ENCODE peak calls at places on chromosomes 3 and 15, in four cellular contexts. One of them, this sample, is unnamed.

GRCh38 chr15:62390793-62391543 is 225.9 kb upstream of the C2CD4B start:
- DNase-seq in adrenal gland: peak
- DNase-seq in endothelial cell: peak
- DNase-seq in choroid plexus epithelial cell: peak
- DNase-seq in this sample: peak

GRCh38 chr3:24740367-24740766 is 245.7 kb upstream of the THRB start:
- DNase-seq in adrenal gland: no peak
- DNase-seq in endothelial cell: no peak
- DNase-seq in choroid plexus epithelial cell: no peak
- DNase-seq in this sample: no peak

GRCh38 chr3:156615592-156616173 is 58.7 kb upstream of the TIPARP start:
- DNase-seq in adrenal gland: no peak
- DNase-seq in endothelial cell: no peak
- DNase-seq in choroid plexus epithelial cell: peak
- DNase-seq in this sample: no peak

GRCh38 chr15:90187257-90187868 is 13.8 kb upstream of the SEMA4B start:
- DNase-seq in adrenal gland: no peak
- DNase-seq in endothelial cell: no peak
- DNase-seq in choroid plexus epithelial cell: no peak
- DNase-seq in this sample: no peak

GRCh38 chr3:69082805-69083204 is 1.9 kb upstream of the ARL6IP5 start:
- DNase-seq in adrenal gland: peak
- DNase-seq in endothelial cell: no peak
- DNase-seq in choroid plexus epithelial cell: peak
- DNase-seq in this sample: no peak

GRCh38 chr3:59660852-59661624 is 611.2 kb upstream of the CFAP20DC start:
- DNase-seq in adrenal gland: no peak
- DNase-seq in endothelial cell: no peak
- DNase-seq in choroid plexus epithelial cell: no peak
- DNase-seq in this sample: no peak

GRCh38 chr3:187188931-187189330 is 8.4 kb upstream of the RTP1 start:
- DNase-seq in adrenal gland: no peak
- DNase-seq in endothelial cell: no peak
- DNase-seq in choroid plexus epithelial cell: no peak
- DNase-seq in this sample: no peak

GRCh38 chr15:69955240-69955894 is 142.3 kb downstream of the TLE3 start:
- DNase-seq in adrenal gland: no peak
- DNase-seq in endothelial cell: no peak
- DNase-seq in choroid plexus epithelial cell: no peak
- DNase-seq in this sample: no peak

GRCh38 chr15:77001351-77001750 is 6.4 kb downstream of the PSTPIP1 start:
- DNase-seq in adrenal gland: no peak
- DNase-seq in endothelial cell: no peak
- DNase-seq in choroid plexus epithelial cell: no peak
- DNase-seq in this sample: no peak

GRCh38 chr3:14411988-14412387 is 9.6 kb downstream of the SLC6A6 start:
- DNase-seq in adrenal gland: no peak
- DNase-seq in endothelial cell: no peak
- DNase-seq in choroid plexus epithelial cell: no peak
- DNase-seq in this sample: no peak

GRCh38 chr3:149751551-149751950 is 738 bp downstream of the COMMD2 start:
- DNase-seq in adrenal gland: no peak
- DNase-seq in endothelial cell: no peak
- DNase-seq in choroid plexus epithelial cell: no peak
- DNase-seq in this sample: no peak

GRCh38 chr3:78258798-78259197 is 1218.9 kb downstream of the ROBO2 start:
- DNase-seq in adrenal gland: no peak
- DNase-seq in endothelial cell: no peak
- DNase-seq in choroid plexus epithelial cell: peak
- DNase-seq in this sample: no peak

GRCh38 chr15:82750831-82751181 is 41.1 kb upstream of the AP3B2 start:
- DNase-seq in adrenal gland: no peak
- DNase-seq in endothelial cell: peak
- DNase-seq in choroid plexus epithelial cell: peak
- DNase-seq in this sample: no peak

GRCh38 chr3:45002139-45002660 is 23.9 kb upstream of the CLEC3B start:
- DNase-seq in adrenal gland: no peak
- DNase-seq in endothelial cell: no peak
- DNase-seq in choroid plexus epithelial cell: no peak
- DNase-seq in this sample: no peak

GRCh38 chr3:45003406-45003805 is 22.7 kb upstream of the CLEC3B start:
- DNase-seq in adrenal gland: no peak
- DNase-seq in endothelial cell: no peak
- DNase-seq in choroid plexus epithelial cell: no peak
- DNase-seq in this sample: no peak

GRCh38 chr3:45000823-45001222 is 24.8 kb downstream of the EXOSC7 start:
- DNase-seq in adrenal gland: peak
- DNase-seq in endothelial cell: no peak
- DNase-seq in choroid plexus epithelial cell: no peak
- DNase-seq in this sample: no peak

GRCh38 chr3:45002680-45003079 is 23.4 kb upstream of the CLEC3B start:
- DNase-seq in adrenal gland: no peak
- DNase-seq in endothelial cell: no peak
- DNase-seq in choroid plexus epithelial cell: no peak
- DNase-seq in this sample: no peak

DNA sequence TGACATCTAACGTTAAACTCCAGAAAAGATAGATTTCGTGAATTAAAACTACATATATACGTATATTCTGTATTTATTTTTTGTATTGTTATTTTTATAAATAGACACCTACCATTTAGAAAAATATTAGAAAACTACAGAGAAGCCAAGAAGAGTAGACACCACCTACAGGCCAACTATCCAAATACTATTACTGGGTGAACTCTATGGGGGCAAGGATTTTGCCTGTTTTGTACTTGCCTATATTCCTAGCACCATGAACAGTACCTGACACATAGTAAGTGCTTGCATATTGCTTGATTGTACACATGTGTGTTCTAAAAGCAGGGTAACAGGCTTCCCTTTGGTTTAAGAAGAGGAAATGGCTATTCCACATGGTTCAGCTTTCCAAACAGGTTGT is 24.4 kb upstream of the CLEC3B start:
- DNase-seq in adrenal gland: no peak
- DNase-seq in endothelial cell: no peak
- DNase-seq in choroid plexus epithelial cell: no peak
- DNase-seq in this sample: no peak
- TF ChIP-seq CTCF in adrenal gland: no peak
- TF ChIP-seq CTCF in endothelial cell: no peak
- TF ChIP-seq CTCF in choroid plexus epithelial cell: peak
- TF ChIP-seq CTCF in this sample: no peak

DNA sequence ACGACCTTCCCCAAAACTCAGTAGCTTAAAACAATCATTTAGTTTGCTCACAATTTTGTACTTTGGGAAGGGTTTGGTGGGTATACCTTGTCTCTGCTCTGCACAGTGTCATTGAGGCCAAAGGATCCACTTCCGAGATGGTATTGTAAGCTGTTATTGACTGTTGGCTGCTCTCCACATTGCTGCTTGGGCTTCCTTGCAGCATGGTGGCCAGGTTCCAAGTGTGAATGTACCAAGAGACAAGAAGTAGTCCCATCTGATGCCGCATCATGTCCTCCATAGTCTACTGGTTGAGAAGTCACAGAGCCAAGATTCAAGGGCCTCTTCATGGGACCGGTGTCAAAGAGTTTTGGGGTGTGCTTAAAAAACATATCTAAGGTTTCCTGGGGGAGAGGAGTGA is 268.5 kb downstream of the PLCL2 start:
- DNase-seq in adrenal gland: no peak
- DNase-seq in endothelial cell: no peak
- DNase-seq in choroid plexus epithelial cell: no peak
- DNase-seq in this sample: no peak
- TF ChIP-seq CTCF in adrenal gland: no peak
- TF ChIP-seq CTCF in endothelial cell: no peak
- TF ChIP-seq CTCF in choroid plexus epithelial cell: no peak
- TF ChIP-seq CTCF in this sample: no peak

GRCh38 chr3:21750831-21751391 is at the start of gene ZNF385D:
- DNase-seq in adrenal gland: peak
- DNase-seq in endothelial cell: peak
- DNase-seq in choroid plexus epithelial cell: peak
- DNase-seq in this sample: peak

GRCh38 chr3:21750291-21750690 is 719 bp downstream of the ZNF385D start:
- DNase-seq in adrenal gland: no peak
- DNase-seq in endothelial cell: no peak
- DNase-seq in choroid plexus epithelial cell: peak
- DNase-seq in this sample: no peak

GRCh38 chr3:21754839-21755238 is 3.8 kb upstream of the ZNF385D start:
- DNase-seq in adrenal gland: no peak
- DNase-seq in endothelial cell: no peak
- DNase-seq in choroid plexus epithelial cell: no peak
- DNase-seq in this sample: no peak

GRCh38 chr3:21751891-21752290 is 881 bp upstream of the ZNF385D start:
- DNase-seq in adrenal gland: no peak
- DNase-seq in endothelial cell: no peak
- DNase-seq in choroid plexus epithelial cell: no peak
- DNase-seq in this sample: no peak

DNA sequence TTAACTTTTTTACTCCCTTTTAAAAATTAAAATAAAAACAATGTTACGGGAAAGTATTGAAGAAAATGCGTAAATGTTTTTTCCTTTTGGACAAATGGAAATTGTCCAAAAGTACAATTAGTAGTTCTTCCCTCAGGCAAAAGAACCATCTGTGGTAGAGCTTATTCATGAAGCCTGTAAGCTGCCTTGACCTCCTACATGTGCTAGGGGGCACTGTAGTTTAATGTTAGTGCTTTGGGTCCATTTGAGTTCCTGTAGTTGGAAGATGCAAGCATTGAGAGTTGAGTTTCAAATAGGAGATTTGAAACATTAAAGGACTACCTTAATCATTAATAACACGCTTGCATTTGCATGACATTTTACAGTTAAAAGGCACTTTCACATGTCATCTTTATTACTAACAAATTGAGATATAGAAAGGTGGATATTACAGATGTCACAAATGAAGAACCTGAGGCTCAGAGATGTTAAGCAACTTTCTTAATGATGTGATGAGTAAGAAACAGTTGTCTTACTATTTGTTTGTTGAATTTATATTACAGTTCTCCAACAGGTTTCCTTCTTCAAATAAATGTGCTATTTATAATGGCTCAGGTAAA is 1.8 kb upstream of the ZNF385D start:
- DNase-seq in adrenal gland: peak
- DNase-seq in endothelial cell: peak
- DNase-seq in choroid plexus epithelial cell: peak
- DNase-seq in this sample: no peak
- TF ChIP-seq CTCF in adrenal gland: peak
- TF ChIP-seq CTCF in endothelial cell: peak
- TF ChIP-seq CTCF in choroid plexus epithelial cell: peak
- TF ChIP-seq CTCF in this sample: peak

GRCh38 chr15:68481321-68481720 is 49.4 kb upstream of the ITGA11 start:
- DNase-seq in adrenal gland: no peak
- DNase-seq in endothelial cell: no peak
- DNase-seq in choroid plexus epithelial cell: no peak
- DNase-seq in this sample: no peak
- TF ChIP-seq CTCF in adrenal gland: no peak
- TF ChIP-seq CTCF in endothelial cell: no peak
- TF ChIP-seq CTCF in choroid plexus epithelial cell: no peak
- TF ChIP-seq CTCF in this sample: no peak

DNA sequence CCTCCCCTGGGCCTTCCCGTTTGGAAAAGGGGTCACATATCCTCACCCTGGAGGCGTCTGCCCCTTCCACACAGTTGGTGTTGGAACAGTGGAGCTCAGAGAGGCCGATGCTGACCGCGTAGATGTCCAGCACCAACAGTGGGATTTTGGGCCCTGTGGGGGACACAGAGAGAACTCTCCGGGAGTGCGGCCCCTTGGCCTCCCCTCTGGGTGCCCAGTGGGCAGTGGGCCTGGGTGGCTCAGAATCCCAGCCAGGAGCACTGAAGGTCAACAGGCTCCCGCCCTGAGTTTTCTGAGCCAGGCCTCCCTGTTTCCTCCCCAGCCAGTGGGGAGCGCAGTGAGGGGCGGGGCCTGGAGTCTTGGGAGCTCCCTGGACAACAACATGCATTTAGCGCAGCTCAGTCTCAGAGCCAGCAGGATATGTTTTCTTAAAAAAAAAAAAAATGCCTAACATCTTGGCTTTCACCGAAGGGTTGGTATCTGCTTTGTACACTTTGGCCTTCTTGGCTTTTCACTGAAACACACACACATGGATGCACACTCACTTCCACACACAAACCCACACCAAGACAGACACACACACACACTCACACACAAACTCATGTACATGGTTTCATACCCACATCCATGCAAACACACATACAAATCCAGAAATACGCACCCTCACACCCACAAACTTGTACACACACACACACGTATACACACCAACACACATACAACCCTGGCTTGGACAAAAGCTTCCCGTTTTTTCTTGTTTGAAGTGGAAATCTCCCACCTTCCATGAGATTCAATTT is 562 bp upstream of the ISLR start:
- DNase-seq in adrenal gland: peak
- DNase-seq in endothelial cell: no peak
- DNase-seq in choroid plexus epithelial cell: peak
- DNase-seq in this sample: peak
- TF ChIP-seq CTCF in adrenal gland: no peak
- TF ChIP-seq CTCF in endothelial cell: no peak
- TF ChIP-seq CTCF in choroid plexus epithelial cell: peak
- TF ChIP-seq CTCF in this sample: no peak